ENCODE peak calls at places on chromosomes 13 and 19, in four cellular contexts. F is fibroblast of the aortic adventitia, U is nephron progenitor cell, W is Calu3. M is an unnamed sample.

GRCh38 chr19:53553159-53553558 is 15.2 kb downstream of the ZNF331 start:
- DNase-seq in F (no peak), U (no peak), W (no peak), M (no peak)

GRCh38 chr19:2602391-2603181 is 99.9 kb downstream of the GNG7 start:
- DNase-seq in F (peak; percentile 98), W (peak; percentile 47), U (peak; percentile 54), M (no peak)

GRCh38 chr13:50805805-50806204 is 37.7 kb downstream of the DLEU7 start:
- DNase-seq in F (peak; percentile 16), W (no peak), U (no peak), M (no peak)

GRCh38 chr13:29991343-29991742 is 140.9 kb upstream of the UBL3 start:
- DNase-seq in U (no peak), F (peak; percentile 72), W (no peak), M (no peak)

GRCh38 chr13:48223016-48223385 is 10.0 kb upstream of the ITM2B start:
- DNase-seq in U (no peak), F (no peak), W (no peak), M (no peak)

GRCh38 chr19:15456871-15457700 is 7.3 kb downstream of the RASAL3 start:
- DNase-seq in W (peak; percentile 45), U (peak; percentile 38), F (no peak), M (no peak)

GRCh38 chr13:100273576-100273975 is 184.7 kb downstream of the PCCA start:
- DNase-seq in U (no peak), W (no peak), F (no peak), M (no peak)

GRCh38 chr19:38686530-38686888 is 39.1 kb downstream of the ACTN4 start:
- DNase-seq in W (no peak), U (no peak), F (no peak), M (no peak)

GRCh38 chr13:106352850-106353249 is 182.6 kb downstream of the EFNB2 start:
- DNase-seq in W (no peak), F (no peak), U (no peak), M (no peak)

GRCh38 chr19:34838753-34839431 is 65.9 kb upstream of the ZNF599 start:
- DNase-seq in U (peak; percentile 43), W (no peak), F (peak; percentile 1), M (peak; percentile 28)

GRCh38 chr13:106534844-106535551 is 464 bp downstream of the EFNB2 start:
- DNase-seq in F (peak; percentile 12), W (no peak), U (peak; percentile 53), M (no peak)

GRCh38 chr19:34180709-34181108 is 8.4 kb downstream of the LSM14A start:
- DNase-seq in W (no peak), U (no peak), F (no peak), M (no peak)

GRCh38 chr13:74335370-74335769 is 201.2 kb upstream of the KLF12 start:
- DNase-seq in W (no peak), U (no peak), F (no peak), M (no peak)

GRCh38 chr13:111060237-111060919 is 54.7 kb upstream of the ARHGEF7 start:
- DNase-seq in U (no peak), F (no peak), W (no peak), M (no peak)

GRCh38 chr13:97535619-97536018 is 101.7 kb downstream of the RAP2A start:
- DNase-seq in U (no peak), F (peak; percentile 11), W (no peak), M (no peak)

GRCh38 chr19:6423499-6424189 is 967 bp downstream of the KHSRP start:
- DNase-seq in W (peak; percentile 34), U (peak; percentile 51), F (peak; percentile 40), M (peak; percentile 45)

GRCh38 chr19:14310055-14310454 is 71.2 kb upstream of the ADGRE5 start:
- DNase-seq in F (no peak), U (no peak), W (no peak), M (no peak)

GRCh38 chr19:41997121-41997850 is 3.3 kb upstream of the ATP1A3 start:
- DNase-seq in W (peak; percentile 77), U (peak; percentile 89), F (peak; percentile 38), M (peak; percentile 61)

GRCh38 chr13:102089177-102089576 is 312.7 kb downstream of the FGF14 start:
- DNase-seq in F (peak; percentile 8), W (no peak), U (no peak), M (no peak)

GRCh38 chr19:10290439-10290875 is 705 bp downstream of the ICAM5 start:
- DNase-seq in W (no peak), F (peak; percentile 24), U (peak; percentile 36), M (no peak)

GRCh38 chr13:30334663-30335386 is 27.5 kb upstream of the KATNAL1 start:
- DNase-seq in W (peak; percentile 55), U (no peak), F (peak; percentile 22), M (peak; percentile 43)

GRCh38 chr19:4575978-4576933 is 16.8 kb upstream of the SEMA6B start:
- DNase-seq in U (peak; percentile 86), F (peak; percentile 60), W (peak; percentile 72), M (peak; percentile 88)

GRCh38 chr19:17883627-17884413 is 12.1 kb downstream of the SLC5A5 start:
- DNase-seq in F (no peak), W (no peak), U (no peak), M (no peak)

GRCh38 chr19:40640744-40641143 is 39.6 kb downstream of the LTBP4 start:
- DNase-seq in U (no peak), F (peak; percentile 25), W (no peak), M (no peak)

GRCh38 chr19:10796653-10797052 is 39.4 kb downstream of the TMED1 start:
- DNase-seq in W (no peak), F (no peak), U (no peak), M (no peak)

GRCh38 chr13:71517004-71517403 is 350.0 kb downstream of the DACH1 start:
- DNase-seq in F (no peak), W (no peak), U (no peak), M (no peak)

GRCh38 chr13:27997904-27998522 is 9.5 kb upstream of the URAD start:
- DNase-seq in U (peak; percentile 60), F (peak; percentile 51), W (peak; percentile 52), M (peak; percentile 48)

GRCh38 chr19:10749435-10750384 is 31.8 kb downstream of the DNM2 start:
- DNase-seq in F (no peak), U (no peak), W (peak; percentile 47), M (no peak)

GRCh38 chr19:2495130-2495641 is 19.3 kb downstream of the GADD45B start:
- DNase-seq in W (peak; percentile 68), F (peak; percentile 74), U (no peak), M (no peak)

GRCh38 chr13:45670481-45670880 is 31.6 kb upstream of the CBY2 start:
- DNase-seq in F (no peak), W (no peak), U (no peak), M (no peak)

GRCh38 chr13:73228546-73228945 is 169.7 kb downstream of the KLF5 start:
- DNase-seq in U (no peak), F (peak; percentile 10), W (no peak), M (no peak)

GRCh38 chr13:111573362-111573761 is 252.9 kb downstream of the TEX29 start:
- DNase-seq in U (no peak), F (no peak), W (no peak), M (no peak)